ENCODE peak calls at places on chromosomes 1 and 21, in nine cellular contexts. One of them, this sample, is unnamed.

GRCh38 chr21:35578831-35579470 is 481.4 kb downstream of the SETD4 start:
- DNase-seq in IMR-90: peak; percentile 66
- DNase-seq in body of pancreas: no peak
- DNase-seq in GM23248: peak; percentile 73
- DNase-seq in kidney: no peak
- DNase-seq in endothelial cell of umbilical vein: no peak
- DNase-seq in H1: no peak
- DNase-seq in OCI-LY7: no peak
- DNase-seq in HCT116: no peak
- DNase-seq in this sample: no peak

GRCh38 chr1:59071289-59071688 is 225.6 kb upstream of the FGGY start:
- DNase-seq in IMR-90: no peak
- DNase-seq in body of pancreas: peak; percentile 33
- DNase-seq in GM23248: no peak
- DNase-seq in kidney: no peak
- DNase-seq in endothelial cell of umbilical vein: no peak
- DNase-seq in H1: no peak
- DNase-seq in OCI-LY7: no peak
- DNase-seq in HCT116: no peak
- DNase-seq in this sample: peak; percentile 57

GRCh38 chr21:46118871-46119564 is 21.1 kb downstream of the COL6A2 start:
- DNase-seq in IMR-90: no peak
- DNase-seq in body of pancreas: peak; percentile 8
- DNase-seq in GM23248: no peak
- DNase-seq in kidney: peak; percentile 62
- DNase-seq in endothelial cell of umbilical vein: no peak
- DNase-seq in H1: no peak
- DNase-seq in OCI-LY7: no peak
- DNase-seq in HCT116: no peak
- DNase-seq in this sample: no peak

GRCh38 chr1:219465247-219466093 is 147.4 kb downstream of the ZC3H11B start:
- DNase-seq in IMR-90: peak; percentile 60
- DNase-seq in body of pancreas: no peak
- DNase-seq in GM23248: peak; percentile 90
- DNase-seq in kidney: no peak
- DNase-seq in endothelial cell of umbilical vein: no peak
- DNase-seq in H1: no peak
- DNase-seq in OCI-LY7: no peak
- DNase-seq in HCT116: no peak
- DNase-seq in this sample: no peak

GRCh38 chr1:217605390-217605789 is 25.5 kb downstream of the GPATCH2 start:
- DNase-seq in IMR-90: no peak
- DNase-seq in body of pancreas: no peak
- DNase-seq in GM23248: no peak
- DNase-seq in kidney: no peak
- DNase-seq in endothelial cell of umbilical vein: peak; percentile 52
- DNase-seq in H1: no peak
- DNase-seq in OCI-LY7: no peak
- DNase-seq in HCT116: no peak
- DNase-seq in this sample: no peak

GRCh38 chr1:186802388-186802787 is 26.4 kb upstream of the PLA2G4A start:
- DNase-seq in IMR-90: no peak
- DNase-seq in body of pancreas: no peak
- DNase-seq in GM23248: no peak
- DNase-seq in kidney: no peak
- DNase-seq in endothelial cell of umbilical vein: no peak
- DNase-seq in H1: no peak
- DNase-seq in OCI-LY7: no peak
- DNase-seq in HCT116: no peak
- DNase-seq in this sample: no peak

GRCh38 chr1:33893147-33893830 is 29.4 kb downstream of the HMGB4 start:
- DNase-seq in IMR-90: peak; percentile 29
- DNase-seq in body of pancreas: no peak
- DNase-seq in GM23248: peak; percentile 95
- DNase-seq in kidney: no peak
- DNase-seq in endothelial cell of umbilical vein: no peak
- DNase-seq in H1: no peak
- DNase-seq in OCI-LY7: no peak
- DNase-seq in HCT116: no peak
- DNase-seq in this sample: no peak

GRCh38 chr1:25009675-25010262 is 79.7 kb upstream of the RUNX3 start:
- DNase-seq in IMR-90: no peak
- DNase-seq in body of pancreas: no peak
- DNase-seq in GM23248: no peak
- DNase-seq in kidney: no peak
- DNase-seq in endothelial cell of umbilical vein: no peak
- DNase-seq in H1: no peak
- DNase-seq in OCI-LY7: no peak
- DNase-seq in HCT116: no peak
- DNase-seq in this sample: no peak

GRCh38 chr1:109250454-109251276 is 1.3 kb downstream of the CELSR2 start:
- DNase-seq in IMR-90: no peak
- DNase-seq in body of pancreas: no peak
- DNase-seq in GM23248: no peak
- DNase-seq in kidney: peak; percentile 72
- DNase-seq in endothelial cell of umbilical vein: no peak
- DNase-seq in H1: no peak
- DNase-seq in OCI-LY7: no peak
- DNase-seq in HCT116: no peak
- DNase-seq in this sample: no peak

GRCh38 chr1:2003564-2004131 is at the start of gene CFAP74:
- DNase-seq in IMR-90: peak; percentile 18
- DNase-seq in body of pancreas: no peak
- DNase-seq in GM23248: peak; percentile 38
- DNase-seq in kidney: no peak
- DNase-seq in endothelial cell of umbilical vein: no peak
- DNase-seq in H1: peak; percentile 56
- DNase-seq in OCI-LY7: no peak
- DNase-seq in HCT116: peak; percentile 53
- DNase-seq in this sample: no peak

GRCh38 chr1:154492115-154492514 is 9.9 kb upstream of the TDRD10 start:
- DNase-seq in IMR-90: no peak
- DNase-seq in body of pancreas: no peak
- DNase-seq in GM23248: no peak
- DNase-seq in kidney: no peak
- DNase-seq in endothelial cell of umbilical vein: no peak
- DNase-seq in H1: no peak
- DNase-seq in OCI-LY7: no peak
- DNase-seq in HCT116: no peak
- DNase-seq in this sample: no peak
- H3K4me1 ChIP-seq in IMR-90: no peaks in the 10 kb centered on the region
- H3K4me1 ChIP-seq in body of pancreas: no peaks in the 10 kb centered on the region
- H3K4me1 ChIP-seq in GM23248: no peaks in the 10 kb centered on the region
- H3K4me1 ChIP-seq in kidney: peaks cover 3% of the 10 kb centered on the region
- H3K4me1 ChIP-seq in endothelial cell of umbilical vein: peaks cover 83% of the 10 kb centered on the region
- H3K4me1 ChIP-seq in H1: no peaks in the 10 kb centered on the region
- H3K4me1 ChIP-seq in OCI-LY7: peaks cover 43% of the 10 kb centered on the region
- H3K4me1 ChIP-seq in HCT116: no peaks in the 10 kb centered on the region
- H3K4me1 ChIP-seq in this sample: no peaks in the 10 kb centered on the region

DNA sequence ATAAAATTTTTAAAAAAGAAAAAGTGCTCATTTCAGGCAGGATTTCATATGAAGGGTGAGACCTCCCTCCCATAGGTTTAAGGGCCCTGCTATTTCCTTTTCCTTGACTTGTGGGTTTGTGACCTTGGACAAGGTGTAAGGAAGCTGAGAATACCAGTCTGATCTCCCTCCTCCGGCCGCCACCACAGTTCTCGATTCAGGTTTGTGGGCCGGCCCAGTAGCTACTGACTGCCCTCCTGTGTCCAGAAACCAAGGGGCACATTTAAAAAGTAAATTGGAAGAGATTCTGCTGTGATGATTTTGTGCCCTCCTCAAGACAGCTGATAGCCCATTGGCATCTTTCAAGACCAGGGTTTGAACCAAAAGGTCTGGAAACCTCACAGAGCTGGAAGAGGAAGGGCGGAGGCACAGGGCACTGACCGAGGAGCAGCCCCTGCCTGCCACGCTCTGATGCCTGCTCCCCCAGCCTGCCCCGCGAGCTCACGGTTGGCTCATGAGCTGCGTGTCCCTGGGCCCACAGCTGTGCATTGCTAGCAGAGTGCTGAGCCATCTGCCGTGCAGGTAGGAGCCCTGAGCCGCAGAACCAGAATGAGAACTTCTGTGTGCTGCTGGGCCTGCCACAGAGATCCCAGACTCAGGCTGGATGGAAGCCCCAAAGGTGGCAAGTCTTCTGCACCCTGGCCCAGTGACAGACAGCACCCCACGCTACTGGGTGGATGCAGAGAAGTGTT is 348.7 kb downstream of the NPHP4 start:
- DNase-seq in IMR-90: no peak
- DNase-seq in body of pancreas: no peak
- DNase-seq in GM23248: no peak
- DNase-seq in kidney: no peak
- DNase-seq in endothelial cell of umbilical vein: no peak
- DNase-seq in H1: no peak
- DNase-seq in OCI-LY7: no peak
- DNase-seq in HCT116: no peak
- DNase-seq in this sample: no peak
- H3K9me3 ChIP-seq in IMR-90: peaks cover 48% of the 10 kb centered on the region
- H3K9me3 ChIP-seq in body of pancreas: no peaks in the 10 kb centered on the region
- H3K9me3 ChIP-seq in GM23248: no peaks in the 10 kb centered on the region
- H3K9me3 ChIP-seq in kidney: no peaks in the 10 kb centered on the region
- H3K9me3 ChIP-seq in endothelial cell of umbilical vein: no peaks in the 10 kb centered on the region
- H3K9me3 ChIP-seq in H1: no peaks in the 10 kb centered on the region
- H3K9me3 ChIP-seq in OCI-LY7: no peaks in the 10 kb centered on the region
- H3K9me3 ChIP-seq in HCT116: no peaks in the 10 kb centered on the region
- H3K9me3 ChIP-seq in this sample: no peaks in the 10 kb centered on the region

GRCh38 chr1:16215882-16216753 is 3.7 kb upstream of the ARHGEF19 start:
- DNase-seq in IMR-90: peak; percentile 69
- DNase-seq in body of pancreas: peak; percentile 91
- DNase-seq in GM23248: peak; percentile 83
- DNase-seq in kidney: peak; percentile 93
- DNase-seq in endothelial cell of umbilical vein: peak; percentile 81
- DNase-seq in H1: peak; percentile 95
- DNase-seq in OCI-LY7: peak; percentile 93
- DNase-seq in HCT116: peak; percentile 90
- DNase-seq in this sample: peak; percentile 80
- H3K27ac ChIP-seq in IMR-90: no peak overlapping the region
- H3K27ac ChIP-seq in body of pancreas: peak overlapping the region; percentile 83
- H3K27ac ChIP-seq in GM23248: no peak overlapping the region
- H3K27ac ChIP-seq in kidney: no peak overlapping the region
- H3K27ac ChIP-seq in endothelial cell of umbilical vein: no peak overlapping the region
- H3K27ac ChIP-seq in H1: no peak overlapping the region
- H3K27ac ChIP-seq in OCI-LY7: no peak overlapping the region
- H3K27ac ChIP-seq in HCT116: peak overlapping the region; percentile 21
- H3K27ac ChIP-seq in this sample: peak overlapping the region; percentile 96

GRCh38 chr21:38811257-38811656 is 5.5 kb downstream of the ETS2 start:
- DNase-seq in IMR-90: peak; percentile 95
- DNase-seq in body of pancreas: no peak
- DNase-seq in GM23248: peak; percentile 97
- DNase-seq in kidney: no peak
- DNase-seq in endothelial cell of umbilical vein: peak; percentile 87
- DNase-seq in H1: no peak
- DNase-seq in OCI-LY7: no peak
- DNase-seq in HCT116: no peak
- DNase-seq in this sample: no peak
- H3K4me1 ChIP-seq in IMR-90: peaks cover 23% of the 10 kb centered on the region
- H3K4me1 ChIP-seq in body of pancreas: peaks cover 9% of the 10 kb centered on the region
- H3K4me1 ChIP-seq in GM23248: peaks cover 25% of the 10 kb centered on the region
- H3K4me1 ChIP-seq in kidney: peaks cover 11% of the 10 kb centered on the region
- H3K4me1 ChIP-seq in endothelial cell of umbilical vein: peaks cover 43% of the 10 kb centered on the region
- H3K4me1 ChIP-seq in H1: peaks cover 35% of the 10 kb centered on the region
- H3K4me1 ChIP-seq in OCI-LY7: peaks cover 31% of the 10 kb centered on the region
- H3K4me1 ChIP-seq in HCT116: peaks cover 6% of the 10 kb centered on the region
- H3K4me1 ChIP-seq in this sample: peaks cover 9% of the 10 kb centered on the region

This sample was measured in small intestine.